ENCODE peak calls at places on chromosomes 1 and 21, in ten cellular contexts. One of them, this sample, is unnamed.

GRCh38 chr1:208041505-208041904 is 130.6 kb upstream of the CD34 start:
- DNase-seq in heart right ventricle: no peak
- DNase-seq in ACHN: no peak
- DNase-seq in non-pigmented ciliary epithelial cell: no peak
- DNase-seq in cardiac septum: no peak
- DNase-seq in mesendoderm: no peak
- DNase-seq in Caco-2: no peak
- DNase-seq in AG04450: no peak
- DNase-seq in astrocyte of the spinal cord: no peak
- DNase-seq in HEK293T: no peak
- DNase-seq in this sample: no peak

GRCh38 chr1:91515994-91516393 is 15.3 kb downstream of the CDC7 start:
- DNase-seq in cardiac septum: no peak
- DNase-seq in astrocyte of the spinal cord: no peak
- DNase-seq in AG04450: no peak
- DNase-seq in ACHN: no peak
- DNase-seq in heart right ventricle: no peak
- DNase-seq in Caco-2: no peak
- DNase-seq in mesendoderm: no peak
- DNase-seq in HEK293T: no peak
- DNase-seq in non-pigmented ciliary epithelial cell: no peak
- DNase-seq in this sample: no peak

GRCh38 chr1:228514421-228514820 is 27.2 kb downstream of the RNF187 start:
- DNase-seq in astrocyte of the spinal cord: no peak
- DNase-seq in ACHN: no peak
- DNase-seq in mesendoderm: no peak
- DNase-seq in HEK293T: peak; percentile 4
- DNase-seq in Caco-2: no peak
- DNase-seq in AG04450: no peak
- DNase-seq in non-pigmented ciliary epithelial cell: no peak
- DNase-seq in heart right ventricle: no peak
- DNase-seq in cardiac septum: peak; percentile 47
- DNase-seq in this sample: no peak

GRCh38 chr1:16125088-16125470 is 30.8 kb downstream of the EPHA2 start:
- DNase-seq in astrocyte of the spinal cord: no peak
- DNase-seq in cardiac septum: no peak
- DNase-seq in mesendoderm: no peak
- DNase-seq in HEK293T: no peak
- DNase-seq in AG04450: no peak
- DNase-seq in ACHN: no peak
- DNase-seq in heart right ventricle: no peak
- DNase-seq in non-pigmented ciliary epithelial cell: no peak
- DNase-seq in Caco-2: no peak
- DNase-seq in this sample: peak; percentile 15

GRCh38 chr1:66585002-66585401 is 51.0 kb downstream of the SGIP1 start:
- DNase-seq in non-pigmented ciliary epithelial cell: no peak
- DNase-seq in cardiac septum: no peak
- DNase-seq in ACHN: no peak
- DNase-seq in AG04450: no peak
- DNase-seq in heart right ventricle: no peak
- DNase-seq in HEK293T: no peak
- DNase-seq in Caco-2: no peak
- DNase-seq in astrocyte of the spinal cord: no peak
- DNase-seq in mesendoderm: no peak
- DNase-seq in this sample: no peak

GRCh38 chr1:220768127-220768601 is 18.5 kb upstream of the MTARC1 start:
- DNase-seq in HEK293T: no peak
- DNase-seq in non-pigmented ciliary epithelial cell: no peak
- DNase-seq in heart right ventricle: no peak
- DNase-seq in ACHN: no peak
- DNase-seq in Caco-2: no peak
- DNase-seq in mesendoderm: no peak
- DNase-seq in astrocyte of the spinal cord: no peak
- DNase-seq in cardiac septum: no peak
- DNase-seq in AG04450: no peak
- DNase-seq in this sample: peak; percentile 35

GRCh38 chr1:167043752-167044488 is 46.3 kb downstream of the GPA33 start:
- DNase-seq in ACHN: peak; percentile 87
- DNase-seq in AG04450: no peak
- DNase-seq in heart right ventricle: peak; percentile 52
- DNase-seq in cardiac septum: peak; percentile 88
- DNase-seq in mesendoderm: peak; percentile 29
- DNase-seq in HEK293T: peak; percentile 89
- DNase-seq in astrocyte of the spinal cord: peak; percentile 68
- DNase-seq in Caco-2: peak; percentile 84
- DNase-seq in non-pigmented ciliary epithelial cell: no peak
- DNase-seq in this sample: peak; percentile 63

GRCh38 chr21:17854771-17855170 is 35.6 kb upstream of the C21orf91 start:
- DNase-seq in non-pigmented ciliary epithelial cell: no peak
- DNase-seq in astrocyte of the spinal cord: no peak
- DNase-seq in ACHN: no peak
- DNase-seq in HEK293T: no peak
- DNase-seq in AG04450: no peak
- DNase-seq in heart right ventricle: no peak
- DNase-seq in Caco-2: no peak
- DNase-seq in cardiac septum: no peak
- DNase-seq in mesendoderm: no peak
- DNase-seq in this sample: no peak

GRCh38 chr1:77467196-77467595 is 185.4 kb downstream of the AK5 start:
- DNase-seq in astrocyte of the spinal cord: no peak
- DNase-seq in non-pigmented ciliary epithelial cell: no peak
- DNase-seq in ACHN: no peak
- DNase-seq in Caco-2: no peak
- DNase-seq in mesendoderm: no peak
- DNase-seq in heart right ventricle: no peak
- DNase-seq in AG04450: no peak
- DNase-seq in HEK293T: no peak
- DNase-seq in cardiac septum: no peak
- DNase-seq in this sample: no peak

GRCh38 chr1:4564083-4564482 is 90.3 kb upstream of the AJAP1 start:
- DNase-seq in ACHN: no peak
- DNase-seq in Caco-2: no peak
- DNase-seq in HEK293T: no peak
- DNase-seq in heart right ventricle: no peak
- DNase-seq in cardiac septum: no peak
- DNase-seq in mesendoderm: no peak
- DNase-seq in astrocyte of the spinal cord: no peak
- DNase-seq in non-pigmented ciliary epithelial cell: no peak
- DNase-seq in AG04450: no peak
- DNase-seq in this sample: no peak

GRCh38 chr1:2274968-2275475 is 46.9 kb downstream of the SKI start:
- DNase-seq in HEK293T: no peak
- DNase-seq in cardiac septum: no peak
- DNase-seq in astrocyte of the spinal cord: no peak
- DNase-seq in ACHN: no peak
- DNase-seq in Caco-2: no peak
- DNase-seq in heart right ventricle: no peak
- DNase-seq in mesendoderm: no peak
- DNase-seq in non-pigmented ciliary epithelial cell: no peak
- DNase-seq in AG04450: no peak
- DNase-seq in this sample: no peak

GRCh38 chr1:156444407-156445001 is 56.1 kb downstream of the MEF2D start:
- DNase-seq in HEK293T: peak; percentile 66
- DNase-seq in astrocyte of the spinal cord: no peak
- DNase-seq in non-pigmented ciliary epithelial cell: no peak
- DNase-seq in AG04450: no peak
- DNase-seq in cardiac septum: no peak
- DNase-seq in Caco-2: no peak
- DNase-seq in ACHN: peak; percentile 52
- DNase-seq in heart right ventricle: no peak
- DNase-seq in mesendoderm: peak; percentile 77
- DNase-seq in this sample: no peak

GRCh38 chr1:169102567-169102966 is 3.9 kb upstream of the ATP1B1 start:
- DNase-seq in astrocyte of the spinal cord: peak; percentile 88
- DNase-seq in ACHN: peak; percentile 73
- DNase-seq in HEK293T: no peak
- DNase-seq in AG04450: peak; percentile 59
- DNase-seq in cardiac septum: no peak
- DNase-seq in heart right ventricle: peak; percentile 38
- DNase-seq in mesendoderm: no peak
- DNase-seq in non-pigmented ciliary epithelial cell: no peak
- DNase-seq in Caco-2: no peak
- DNase-seq in this sample: peak; percentile 40

GRCh38 chr1:221696045-221696444 is 45.8 kb downstream of the DUSP10 start:
- DNase-seq in mesendoderm: no peak
- DNase-seq in heart right ventricle: no peak
- DNase-seq in ACHN: no peak
- DNase-seq in HEK293T: no peak
- DNase-seq in astrocyte of the spinal cord: no peak
- DNase-seq in Caco-2: no peak
- DNase-seq in cardiac septum: no peak
- DNase-seq in AG04450: no peak
- DNase-seq in non-pigmented ciliary epithelial cell: no peak
- DNase-seq in this sample: no peak

This sample was measured in left cardiac atrium.